ENCODE peak calls at places on chromosomes 4 and X, in seven cellular contexts. Z is GM23248; R is GM23338; N is ascending aorta; G is MM.1S; Y is left ventricle myocardium inferior; X is CD8-positive, alpha-beta T cell. P is an unnamed sample. For H3K36me3, the result is how much of the 10 kb centered on the place peaks cover.

GRCh38 chr4:183098080-183098722 is 856 bp upstream of the WWC2 start:
- DNase-seq in Z (peak), R (peak), N (no peak), G (peak), Y (peak), X (no peak), P (peak)

GRCh38 chrX:25015486-25016360 is at the start of gene ARX:
- DNase-seq in Z (peak), R (peak), N (no peak), G (no peak), Y (peak), X (no peak), P (no peak)

GRCh38 chrX:10749113-10749512 is 128.7 kb upstream of the MID1 start:
- DNase-seq in Z (peak), R (no peak), N (no peak), G (no peak), Y (no peak), X (no peak), P (no peak)

GRCh38 chr4:13527192-13527982 is 16.9 kb downstream of the NKX3-2 start:
- DNase-seq in Z (no peak), R (no peak), N (no peak), G (no peak), Y (no peak), X (no peak), P (no peak)

GRCh38 chr4:110653602-110654253 is 30.9 kb upstream of the PITX2 start:
- DNase-seq in Z (no peak), R (no peak), N (no peak), G (no peak), Y (no peak), X (no peak), P (no peak)

GRCh38 chr4:152408514-152409327 is 127.2 kb downstream of the FBXW7 start:
- DNase-seq in Z (peak), R (peak), N (no peak), G (peak), Y (no peak), X (no peak), P (no peak)

GRCh38 chr4:81470456-81471327 is 1.0 kb downstream of the RASGEF1B start:
- DNase-seq in Z (peak), R (peak), N (peak), G (peak), Y (peak), X (peak), P (peak)

GRCh38 chrX:70042399-70043371 is 7.1 kb downstream of the AWAT2 start:
- DNase-seq in Z (peak), R (peak), N (no peak), G (no peak), Y (no peak), X (no peak), P (no peak)

DNA sequence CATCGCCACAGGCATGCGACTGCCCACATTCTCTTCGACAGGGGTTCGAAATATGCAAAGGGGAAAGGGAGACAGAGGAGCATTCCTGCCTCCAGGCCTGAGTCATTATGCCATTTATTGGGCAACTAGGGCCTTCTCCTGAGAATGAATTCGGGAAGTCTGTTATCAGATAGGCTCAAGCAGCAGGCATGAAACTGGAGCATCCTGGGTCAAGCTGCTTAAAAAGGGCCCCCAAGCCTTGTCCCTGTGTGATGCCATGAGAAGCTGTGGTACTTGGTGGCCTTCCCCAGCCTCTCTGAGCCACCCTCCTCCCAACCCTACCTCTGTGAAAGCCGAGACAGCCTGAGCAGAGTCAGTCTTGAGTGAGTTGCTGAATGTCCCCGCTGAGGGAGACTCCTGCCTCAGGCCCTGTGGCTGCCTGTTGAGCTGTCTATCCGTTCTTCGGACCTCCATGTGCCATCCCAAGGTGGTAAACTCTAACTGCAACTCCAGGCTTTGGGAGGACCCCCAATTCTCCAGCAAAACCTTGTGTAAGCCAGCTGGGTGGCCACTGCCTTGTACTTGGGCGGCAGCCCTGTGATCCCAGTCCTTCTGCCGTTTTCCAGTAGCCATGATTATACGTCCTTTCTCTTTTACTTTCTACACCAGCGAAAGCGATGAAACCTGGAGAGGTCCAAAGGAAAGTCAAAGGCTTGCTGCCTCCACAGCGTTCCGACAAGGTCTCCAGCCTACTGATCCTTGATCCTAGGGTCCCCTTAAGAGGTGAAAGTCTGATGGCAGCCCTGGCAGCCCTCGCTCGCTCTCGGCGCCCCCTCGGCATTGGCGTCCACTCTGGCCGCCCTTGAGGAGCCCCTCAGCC is 37.7 kb downstream of the NBDY start:
- DNase-seq in Z (peak), R (no peak), N (no peak), G (peak), Y (no peak), X (no peak), P (no peak)
- H3K4me3 ChIP-seq in Z (no peak), R (no peak), N (peak), G (peak), Y (no peak), X (no peak), P (no peak)

GRCh38 chrX:54999717-55000598 is at the start of gene APEX2:
- DNase-seq in Z (peak), R (peak), N (peak), G (peak), Y (peak), X (peak), P (peak)

GRCh38 chrX:55006827-55007621 is 6.9 kb downstream of the APEX2 start:
- DNase-seq in Z (no peak), R (no peak), N (no peak), G (no peak), Y (no peak), X (no peak), P (no peak)

GRCh38 chrX:55008571-55009358 is 8.6 kb downstream of the APEX2 start:
- DNase-seq in Z (peak), R (no peak), N (no peak), G (no peak), Y (peak), X (no peak), P (no peak)

GRCh38 chrX:55007633-55008032 is 7.5 kb downstream of the APEX2 start:
- DNase-seq in Z (peak), R (no peak), N (no peak), G (no peak), Y (no peak), X (no peak), P (no peak)

GRCh38 chrX:55004231-55004630 is 4.1 kb downstream of the APEX2 start:
- DNase-seq in Z (no peak), R (no peak), N (no peak), G (no peak), Y (no peak), X (no peak), P (no peak)
- H3K36me3 ChIP-seq in Z (under half), R (under half), N (under half), G (under half), Y (under half), X (under half), P (under half)

DNA sequence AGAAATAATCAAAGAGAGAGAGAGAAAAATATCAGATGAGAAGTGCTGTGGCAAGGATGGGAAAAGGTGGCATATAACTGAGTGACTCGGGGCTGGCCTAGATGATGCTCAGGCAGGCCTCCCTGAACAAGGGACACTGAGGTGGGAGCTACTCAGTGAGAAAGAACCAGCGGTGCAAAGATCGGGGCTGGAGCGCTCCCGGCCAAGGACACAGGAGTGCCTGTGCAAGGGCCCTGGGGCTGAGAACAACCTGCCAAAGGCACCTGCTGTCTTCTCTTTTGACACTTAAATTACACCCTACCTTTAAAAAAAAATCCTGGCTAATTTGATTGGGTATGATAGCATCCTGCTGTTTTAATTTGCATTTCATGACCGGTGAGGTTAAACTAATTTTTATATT is 77.7 kb upstream of the C4orf50 start:
- DNase-seq in Z (no peak), R (no peak), N (no peak), G (no peak), Y (no peak), X (no peak), P (no peak)
- H3K27ac ChIP-seq in Z (no peak), R (no peak), N (no peak), G (no peak), Y (no peak), X (no peak), P (no peak)

GRCh38 chr4:1221155-1221870 is 27.6 kb downstream of the CTBP1 start:
- DNase-seq in Z (no peak), R (no peak), N (no peak), G (no peak), Y (no peak), X (no peak), P (no peak)
- H3K4me3 ChIP-seq in Z (no peak), R (no peak), N (no peak), G (no peak), Y (no peak), X (no peak), P (no peak)

GRCh38 chr4:159346681-159347080 is 243.8 kb downstream of the RAPGEF2 start:
- DNase-seq in Z (no peak), R (no peak), N (no peak), G (no peak), Y (no peak), X (no peak), P (no peak)

GRCh38 chr4:159342374-159342773 is 239.5 kb downstream of the RAPGEF2 start:
- DNase-seq in Z (no peak), R (no peak), N (no peak), G (no peak), Y (no peak), X (no peak), P (no peak)

GRCh38 chr4:159344877-159345276 is 242.0 kb downstream of the RAPGEF2 start:
- DNase-seq in Z (no peak), R (no peak), N (no peak), G (no peak), Y (no peak), X (no peak), P (no peak)

GRCh38 chr4:159341486-159341885 is 238.6 kb downstream of the RAPGEF2 start:
- DNase-seq in Z (peak), R (no peak), N (no peak), G (no peak), Y (no peak), X (no peak), P (no peak)
- H3K36me3 ChIP-seq in Z (under half), R (under half), N (under half), G (under half), Y (half or more), X (under half), P (half or more)

GRCh38 chr4:83852085-83852451 is 316.2 kb downstream of the GPAT3 start:
- DNase-seq in Z (peak), R (peak), N (no peak), G (no peak), Y (no peak), X (no peak), P (no peak)
- H3K27ac ChIP-seq in Z (peak), R (peak), N (no peak), G (no peak), Y (no peak), X (no peak), P (no peak)

DNA sequence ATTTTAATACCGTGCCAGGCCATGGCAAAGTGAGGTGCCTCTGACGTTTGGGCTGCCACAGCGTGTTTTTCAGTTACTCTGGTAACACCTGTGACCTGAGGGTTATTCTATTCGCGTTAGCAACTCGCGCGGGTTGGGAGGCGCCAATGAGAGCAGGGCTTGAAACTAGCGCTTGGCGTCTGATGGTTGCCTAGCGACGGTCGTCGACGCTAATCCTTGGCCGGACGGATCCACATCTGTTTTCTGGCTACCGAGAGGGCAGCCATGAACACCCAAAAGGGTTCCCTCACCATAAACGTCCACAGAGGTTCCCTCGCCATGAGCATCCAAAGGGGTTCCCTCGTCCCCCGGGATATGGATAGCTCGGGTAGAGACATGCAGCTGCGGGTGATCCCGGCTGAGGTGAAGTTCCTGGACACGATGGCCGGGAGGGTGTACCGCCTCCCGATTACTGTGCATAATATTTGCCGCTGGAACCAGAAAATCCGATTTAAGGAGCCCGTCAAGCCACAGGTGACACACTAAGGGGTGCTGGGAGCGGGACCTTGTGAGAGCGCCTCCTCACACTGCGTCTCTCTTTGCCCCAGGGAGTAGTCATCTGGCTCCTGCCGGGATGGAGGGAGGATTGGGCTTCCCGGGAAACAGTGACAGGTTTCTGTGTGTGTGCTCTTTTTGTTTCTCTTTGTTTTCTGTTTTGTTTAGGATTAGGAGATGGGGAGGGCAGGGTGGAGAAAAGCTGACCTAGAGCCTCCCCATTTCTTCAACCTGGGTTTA is at the start of gene CFAP47:
- DNase-seq in Z (no peak), R (peak), N (no peak), G (peak), Y (no peak), X (no peak), P (peak)
- H3K4me3 ChIP-seq in Z (no peak), R (peak), N (peak), G (peak), Y (peak), X (no peak), P (peak)

DNA sequence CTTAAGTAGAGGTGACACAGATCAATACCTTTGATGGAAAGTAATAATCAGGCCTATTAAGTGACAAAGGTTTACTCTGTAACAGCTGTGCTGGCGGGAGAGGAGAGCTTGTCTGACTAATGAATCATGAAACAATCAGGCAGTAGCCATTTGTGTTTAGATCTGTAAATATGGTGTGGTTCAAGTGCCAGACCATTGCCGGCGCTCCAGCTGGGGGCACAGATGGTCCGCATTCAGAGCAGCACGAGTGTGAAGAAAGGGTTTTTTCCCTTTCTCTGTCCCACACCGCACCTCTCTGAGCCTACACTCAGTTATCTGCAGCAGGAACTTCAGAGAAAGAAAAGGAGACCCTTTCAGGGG is 111.3 kb upstream of the PAQR3 start:
- DNase-seq in Z (peak), R (no peak), N (no peak), G (no peak), Y (no peak), X (no peak), P (no peak)
- H3K36me3 ChIP-seq in Z (under half), R (under half), N (under half), G (under half), Y (under half), X (under half), P (under half)

GRCh38 chrX:16290997-16291396 is 123.7 kb downstream of the MAGEB17 start:
- DNase-seq in Z (no peak), R (no peak), N (no peak), G (no peak), Y (no peak), X (no peak), P (no peak)
- H3K27ac ChIP-seq in Z (no peak), R (no peak), N (no peak), G (no peak), Y (no peak), X (no peak), P (no peak)

DNA sequence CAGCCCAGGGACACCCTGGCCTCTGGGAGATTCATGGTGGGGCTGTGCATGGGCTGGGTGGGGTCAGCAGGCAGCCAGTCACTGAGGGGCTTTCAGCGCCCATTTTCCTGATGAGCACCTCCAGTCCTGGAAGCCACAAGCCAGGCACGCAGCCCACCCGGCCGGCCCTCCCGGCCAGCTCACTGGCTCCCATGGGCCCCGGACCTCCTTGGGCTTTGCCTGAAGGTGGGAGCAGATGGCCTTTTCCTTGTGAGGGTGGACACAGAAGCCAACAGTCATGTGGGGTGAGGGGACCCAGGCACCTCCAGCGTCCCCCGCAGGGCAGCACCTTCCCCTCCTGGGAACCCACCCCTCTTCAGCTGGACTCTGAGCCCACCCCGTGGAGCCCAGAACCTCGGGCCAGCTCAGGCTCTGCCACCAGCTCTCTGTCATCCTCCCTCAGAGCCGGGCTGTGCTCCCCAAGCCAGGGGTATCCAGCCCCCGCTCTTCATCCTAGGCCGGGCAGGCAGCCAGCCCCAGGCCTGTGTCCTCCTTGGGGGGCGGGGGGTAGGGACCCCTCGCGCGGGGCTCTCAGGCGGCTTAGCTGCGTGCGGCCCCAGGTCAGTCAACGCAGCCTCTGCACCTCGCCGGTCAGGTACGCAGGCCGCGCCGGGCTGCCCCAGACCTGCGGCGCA is 798 bp upstream of the FGFR3 start:
- DNase-seq in Z (no peak), R (no peak), N (no peak), G (no peak), Y (no peak), X (no peak), P (no peak)
- H3K4me3 ChIP-seq in Z (no peak), R (peak), N (peak), G (no peak), Y (peak), X (no peak), P (peak)